ENCODE peak calls at places on chromosomes 3 and 15, in nine cellular contexts. X, L, V, H, S, E, O, T and I are unnamed samples.

GRCh38 chr3:42518800-42519567 is 16.5 kb downstream of the VIPR1 start:
- DNase-seq in X (no peak), T (no peak), S (peak), V (no peak), L (no peak), O (no peak), H (no peak), E (peak), I (peak)

GRCh38 chr15:88465633-88466219 is 1.5 kb downstream of the MRPL46 start:
- DNase-seq in T (no peak), E (no peak), X (no peak), L (no peak), V (peak), H (no peak), O (peak), S (no peak), I (peak)

GRCh38 chr3:138234401-138235179 is 47.5 kb downstream of the ARMC8 start:
- DNase-seq in E (no peak), H (no peak), L (no peak), S (no peak), O (no peak), X (peak), V (peak), T (peak), I (peak)

GRCh38 chr15:68599153-68599545 is 20.4 kb downstream of the CORO2B start:
- DNase-seq in E (no peak), O (no peak), H (no peak), V (no peak), S (no peak), X (no peak), T (no peak), L (no peak), I (no peak)

GRCh38 chr15:52019394-52020252 is 604 bp downstream of the MAPK6 start:
- DNase-seq in S (peak), T (peak), H (peak), X (peak), E (peak), L (peak), V (peak), O (peak), I (peak)

GRCh38 chr3:186095584-186096061 is 13.3 kb downstream of the ETV5 start:
- DNase-seq in S (no peak), V (no peak), X (no peak), E (no peak), H (no peak), T (no peak), O (no peak), L (peak), I (no peak)

GRCh38 chr15:58490405-58491150 is 58.8 kb downstream of the LIPC start:
- DNase-seq in E (no peak), T (no peak), X (no peak), L (no peak), V (no peak), H (no peak), O (no peak), S (peak), I (no peak)

GRCh38 chr3:48765376-48765775 is 48.4 kb upstream of the IP6K2 start:
- DNase-seq in E (no peak), T (no peak), S (no peak), X (no peak), V (peak), O (no peak), H (no peak), L (no peak), I (peak)

GRCh38 chr15:67824157-67824899 is 981 bp upstream of the SKOR1 start:
- DNase-seq in O (no peak), X (no peak), L (peak), V (no peak), T (peak), S (peak), E (no peak), H (no peak), I (no peak)

GRCh38 chr3:64488938-64489337 is 198.9 kb downstream of the ADAMTS9 start:
- DNase-seq in O (no peak), E (no peak), T (no peak), X (no peak), V (no peak), S (no peak), H (no peak), L (no peak), I (no peak)

GRCh38 chr3:165336786-165337185 is 140.6 kb upstream of the SLITRK3 start:
- DNase-seq in O (no peak), V (no peak), S (no peak), L (no peak), X (peak), E (no peak), T (no peak), H (no peak), I (no peak)

GRCh38 chr3:52983336-52983807 is 62.5 kb downstream of the SFMBT1 start:
- DNase-seq in T (peak), L (no peak), V (no peak), E (no peak), X (no peak), S (no peak), H (no peak), O (no peak), I (peak)

GRCh38 chr3:4994823-4995499 is 15.7 kb downstream of the BHLHE40 start:
- DNase-seq in O (peak), V (peak), T (no peak), E (no peak), L (no peak), S (peak), X (peak), H (peak), I (peak)

GRCh38 chr3:15331606-15332404 is 581 bp downstream of the SH3BP5 start:
- DNase-seq in E (peak), L (peak), H (peak), X (no peak), V (no peak), O (peak), T (peak), S (peak), I (peak)

GRCh38 chr15:84762840-84763572 is 14.6 kb downstream of the ZNF592 start:
- DNase-seq in V (no peak), E (no peak), H (no peak), S (no peak), O (no peak), L (no peak), X (no peak), T (no peak), I (no peak)

GRCh38 chr15:84727429-84727828 is 11.5 kb upstream of the SEC11A start:
- DNase-seq in H (no peak), T (no peak), O (no peak), X (no peak), V (no peak), E (no peak), L (no peak), S (no peak), I (no peak)

GRCh38 chr3:93843981-93844380 is 129.7 kb downstream of the PROS1 start:
- DNase-seq in O (no peak), E (no peak), L (no peak), S (no peak), X (peak), V (peak), H (no peak), T (no peak), I (no peak)

GRCh38 chr3:86254480-86254879 is 736.5 kb downstream of the VGLL3 start:
- DNase-seq in O (no peak), S (no peak), E (no peak), X (no peak), V (no peak), T (no peak), L (peak), H (no peak), I (no peak)
- TF ChIP-seq CTCF in O (no peak), S (no peak), E (no peak), X (no peak), V (no peak), T (no peak), L (no peak), H (no peak), I (no peak)

GRCh38 chr15:40250771-40251454 is 12.1 kb downstream of the PAK6 start:
- DNase-seq in S (peak), E (no peak), V (no peak), X (no peak), O (no peak), L (peak), T (no peak), H (no peak), I (no peak)

GRCh38 chr15:40252141-40252437 is 13.2 kb downstream of the PAK6 start:
- DNase-seq in E (no peak), X (no peak), O (peak), T (no peak), H (no peak), L (no peak), V (no peak), S (peak), I (no peak)

GRCh38 chr15:40251455-40252140 is 12.7 kb downstream of the PAK6 start:
- DNase-seq in X (no peak), O (peak), L (peak), V (no peak), S (peak), H (no peak), T (no peak), E (no peak), I (no peak)

GRCh38 chr15:40253179-40253790 is 14.4 kb downstream of the PAK6 start:
- DNase-seq in T (peak), H (no peak), O (peak), E (no peak), L (peak), V (no peak), X (no peak), S (peak), I (no peak)

GRCh38 chr15:40252438-40253178 is 13.7 kb downstream of the PAK6 start:
- DNase-seq in L (peak), O (peak), E (no peak), H (no peak), X (no peak), V (no peak), S (peak), T (peak), I (no peak)
- TF ChIP-seq CTCF in L (no peak), O (no peak), E (no peak), H (no peak), X (no peak), V (no peak), S (no peak), T (no peak), I (no peak)

DNA sequence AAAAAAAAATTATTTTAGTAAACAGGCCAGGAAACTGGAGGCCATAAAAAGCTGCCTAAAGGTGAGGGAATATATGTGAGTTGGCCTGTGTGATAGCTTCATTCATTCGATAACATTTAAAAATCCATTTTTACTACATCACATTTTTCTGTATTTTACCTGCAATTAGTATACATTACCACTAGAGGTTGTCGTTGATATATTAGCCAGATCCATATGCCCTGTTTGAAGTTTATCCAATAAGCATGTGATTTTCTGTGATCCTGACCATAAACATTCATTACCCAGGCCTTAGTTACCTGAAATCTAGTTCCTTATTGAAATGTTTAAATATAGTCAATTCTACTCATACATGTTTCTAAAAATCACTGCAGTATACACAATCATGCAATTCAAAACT is 71.4 kb downstream of the ARNT2 start:
- DNase-seq in V (no peak), T (no peak), E (no peak), H (no peak), X (no peak), O (no peak), S (no peak), L (no peak), I (no peak)
- TF ChIP-seq CTCF in V (peak), T (no peak), E (peak), H (no peak), X (peak), O (no peak), S (no peak), L (no peak), I (no peak)

DNA sequence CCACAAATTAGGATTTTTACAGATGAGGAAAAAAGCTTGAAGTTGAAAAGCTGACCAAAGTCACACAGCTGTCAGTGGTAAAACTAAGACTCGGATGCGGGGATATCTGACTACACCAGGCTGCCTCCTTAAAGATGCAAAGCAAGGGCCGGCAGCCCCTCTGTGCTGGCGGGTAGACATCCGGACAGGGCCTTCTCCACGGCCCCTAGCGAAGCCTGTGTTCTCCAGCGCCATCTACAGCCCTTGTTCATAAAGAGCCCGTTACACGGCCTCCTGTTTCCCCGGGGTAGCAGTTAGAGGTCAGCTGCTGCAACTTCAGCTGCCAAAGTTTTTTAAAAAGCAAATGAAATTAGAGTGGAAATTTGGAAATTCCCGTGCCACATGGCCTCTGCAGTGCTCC is 383.0 kb downstream of the TBL1XR1 start:
- DNase-seq in H (peak), T (peak), O (peak), S (peak), L (no peak), X (peak), E (peak), V (peak), I (peak)
- TF ChIP-seq CTCF in H (peak), T (peak), O (peak), S (peak), L (peak), X (peak), E (peak), V (peak), I (peak)